ENCODE peak calls at places on chromosomes 4 and X, in five cellular contexts. Z is progenitor cell of endocrine pancreas, M is SK-N-SH, Y is AG04449, I is left lobe of liver. O is an unnamed sample.
A peak's percentile ranks its signal among the peaks of the same experiment; 100 is the strongest.

GRCh38 chrX:106608016-106608415 is 3.8 kb upstream of the RADX start:
- DNase-seq in Z (no peak), M (no peak), Y (no peak), I (no peak), O (no peak)

GRCh38 chr4:185282968-185283367 is 73.6 kb downstream of the SNX25 start:
- DNase-seq in Z (no peak), M (no peak), Y (no peak), I (no peak), O (no peak)

GRCh38 chr4:175308236-175308635 is 390.1 kb downstream of the ADAM29 start:
- DNase-seq in Z (no peak), M (no peak), Y (no peak), I (no peak), O (no peak)

GRCh38 chr4:119748853-119749252 is 120.2 kb upstream of the PDE5A start:
- DNase-seq in Z (no peak), M (no peak), Y (no peak), I (no peak), O (no peak)

GRCh38 chr4:15811703-15812325 is 33.7 kb downstream of the CD38 start:
- DNase-seq in Z (no peak), M (no peak), Y (no peak), I (no peak), O (no peak)

GRCh38 chr4:2359591-2360390 is 58.7 kb downstream of the ZFYVE28 start:
- DNase-seq in Z (no peak), M (peak; percentile 9), Y (no peak), I (no peak), O (no peak)

GRCh38 chr4:20528508-20528907 is 171.8 kb upstream of the PACRGL start:
- DNase-seq in Z (no peak), M (no peak), Y (no peak), I (no peak), O (no peak)

GRCh38 chr4:149897784-149898183 is 82.1 kb upstream of the IQCM start:
- DNase-seq in Z (no peak), M (no peak), Y (no peak), I (no peak), O (no peak)

GRCh38 chr4:5511791-5512190 is 196.6 kb downstream of the EVC2 start:
- DNase-seq in Z (no peak), M (no peak), Y (no peak), I (no peak), O (no peak)

GRCh38 chr4:947491-947971 is 15.3 kb downstream of the TMEM175 start:
- DNase-seq in Z (no peak), M (peak; percentile 31), Y (no peak), I (no peak), O (no peak)

GRCh38 chr4:122652379-122652778 is 31.5 kb upstream of the IL21 start:
- DNase-seq in Z (no peak), M (peak; percentile 33), Y (no peak), I (no peak), O (peak; percentile 7)

GRCh38 chr4:24551492-24552330 is 32.6 kb downstream of the DHX15 start:
- DNase-seq in Z (no peak), M (no peak), Y (no peak), I (no peak), O (no peak)